ENCODE peak calls at places on chromosomes 2 and 18, in nine cellular contexts. One of them, this sample, is unnamed. For H3K4me1, the result is how much of the 10 kb centered on the place peaks cover.

GRCh38 chr2:9201185-9201891 is 5.3 kb upstream of the ASAP2 start:
- DNase-seq in fibroblast of lung: peak
- DNase-seq in lower lobe of right lung: no peak
- DNase-seq in CD8-positive, alpha-beta T cell: no peak
- DNase-seq in body of pancreas: no peak
- DNase-seq in endodermal cell: no peak
- DNase-seq in heart left ventricle: no peak
- DNase-seq in GM23248: peak
- DNase-seq in heart right ventricle: no peak
- DNase-seq in this sample: no peak

GRCh38 chr2:48715042-48715899 is 40.3 kb downstream of the LHCGR start:
- DNase-seq in fibroblast of lung: peak
- DNase-seq in body of pancreas: no peak
- DNase-seq in lower lobe of right lung: peak
- DNase-seq in heart right ventricle: peak
- DNase-seq in endodermal cell: no peak
- DNase-seq in CD8-positive, alpha-beta T cell: no peak
- DNase-seq in GM23248: peak
- DNase-seq in heart left ventricle: no peak
- DNase-seq in this sample: no peak

GRCh38 chr2:38750011-38750792 is 959 bp downstream of the SRSF7 start:
- DNase-seq in lower lobe of right lung: peak
- DNase-seq in heart left ventricle: peak
- DNase-seq in fibroblast of lung: peak
- DNase-seq in body of pancreas: peak
- DNase-seq in heart right ventricle: peak
- DNase-seq in CD8-positive, alpha-beta T cell: peak
- DNase-seq in GM23248: peak
- DNase-seq in endodermal cell: no peak
- DNase-seq in this sample: peak

GRCh38 chr2:69674301-69674640 is 30.7 kb upstream of the AAK1 start:
- DNase-seq in CD8-positive, alpha-beta T cell: no peak
- DNase-seq in body of pancreas: peak
- DNase-seq in heart left ventricle: no peak
- DNase-seq in lower lobe of right lung: no peak
- DNase-seq in heart right ventricle: no peak
- DNase-seq in endodermal cell: no peak
- DNase-seq in GM23248: no peak
- DNase-seq in fibroblast of lung: no peak
- DNase-seq in this sample: no peak

GRCh38 chr2:28753043-28753683 is 1.5 kb downstream of the PPP1CB start:
- DNase-seq in lower lobe of right lung: peak
- DNase-seq in fibroblast of lung: peak
- DNase-seq in body of pancreas: peak
- DNase-seq in CD8-positive, alpha-beta T cell: peak
- DNase-seq in endodermal cell: peak
- DNase-seq in GM23248: peak
- DNase-seq in heart left ventricle: peak
- DNase-seq in heart right ventricle: no peak
- DNase-seq in this sample: peak

GRCh38 chr2:204441316-204441715 is 104.0 kb upstream of the PARD3B start:
- DNase-seq in body of pancreas: no peak
- DNase-seq in GM23248: no peak
- DNase-seq in lower lobe of right lung: no peak
- DNase-seq in heart left ventricle: no peak
- DNase-seq in fibroblast of lung: peak
- DNase-seq in CD8-positive, alpha-beta T cell: no peak
- DNase-seq in endodermal cell: no peak
- DNase-seq in heart right ventricle: no peak
- DNase-seq in this sample: no peak

GRCh38 chr2:41928593-41928992 is 119.2 kb upstream of the PKDCC start:
- DNase-seq in heart left ventricle: no peak
- DNase-seq in CD8-positive, alpha-beta T cell: no peak
- DNase-seq in GM23248: peak
- DNase-seq in body of pancreas: no peak
- DNase-seq in lower lobe of right lung: no peak
- DNase-seq in fibroblast of lung: peak
- DNase-seq in heart right ventricle: no peak
- DNase-seq in endodermal cell: no peak
- DNase-seq in this sample: no peak

GRCh38 chr2:157830696-157831570 is 45.2 kb downstream of the ACVR1 start:
- DNase-seq in lower lobe of right lung: no peak
- DNase-seq in body of pancreas: no peak
- DNase-seq in CD8-positive, alpha-beta T cell: no peak
- DNase-seq in endodermal cell: no peak
- DNase-seq in heart left ventricle: no peak
- DNase-seq in fibroblast of lung: peak
- DNase-seq in heart right ventricle: no peak
- DNase-seq in GM23248: peak
- DNase-seq in this sample: no peak

GRCh38 chr18:75654928-75655745 is 227.6 kb upstream of the SMIM21 start:
- DNase-seq in endodermal cell: peak
- DNase-seq in body of pancreas: no peak
- DNase-seq in CD8-positive, alpha-beta T cell: no peak
- DNase-seq in lower lobe of right lung: no peak
- DNase-seq in fibroblast of lung: no peak
- DNase-seq in heart right ventricle: no peak
- DNase-seq in heart left ventricle: no peak
- DNase-seq in GM23248: peak
- DNase-seq in this sample: no peak

GRCh38 chr2:64402876-64403275 is 51.1 kb upstream of the LGALSL start:
- DNase-seq in heart left ventricle: no peak
- DNase-seq in heart right ventricle: no peak
- DNase-seq in lower lobe of right lung: no peak
- DNase-seq in endodermal cell: no peak
- DNase-seq in CD8-positive, alpha-beta T cell: no peak
- DNase-seq in fibroblast of lung: peak
- DNase-seq in body of pancreas: no peak
- DNase-seq in GM23248: peak
- DNase-seq in this sample: no peak

GRCh38 chr2:64403426-64403825 is 50.5 kb upstream of the LGALSL start:
- DNase-seq in fibroblast of lung: no peak
- DNase-seq in heart left ventricle: no peak
- DNase-seq in endodermal cell: no peak
- DNase-seq in lower lobe of right lung: no peak
- DNase-seq in CD8-positive, alpha-beta T cell: no peak
- DNase-seq in heart right ventricle: no peak
- DNase-seq in GM23248: no peak
- DNase-seq in body of pancreas: no peak
- DNase-seq in this sample: no peak

GRCh38 chr2:64405476-64406406 is 48.2 kb upstream of the LGALSL start:
- DNase-seq in heart right ventricle: peak
- DNase-seq in fibroblast of lung: peak
- DNase-seq in endodermal cell: no peak
- DNase-seq in GM23248: peak
- DNase-seq in CD8-positive, alpha-beta T cell: no peak
- DNase-seq in body of pancreas: no peak
- DNase-seq in lower lobe of right lung: no peak
- DNase-seq in heart left ventricle: no peak
- DNase-seq in this sample: no peak

GRCh38 chr2:64404743-64405142 is 49.2 kb upstream of the LGALSL start:
- DNase-seq in fibroblast of lung: no peak
- DNase-seq in heart right ventricle: peak
- DNase-seq in CD8-positive, alpha-beta T cell: no peak
- DNase-seq in GM23248: peak
- DNase-seq in heart left ventricle: peak
- DNase-seq in lower lobe of right lung: peak
- DNase-seq in body of pancreas: peak
- DNase-seq in endodermal cell: peak
- DNase-seq in this sample: peak

GRCh38 chr2:64404002-64404731 is 49.8 kb upstream of the LGALSL start:
- DNase-seq in endodermal cell: peak
- DNase-seq in body of pancreas: peak
- DNase-seq in CD8-positive, alpha-beta T cell: no peak
- DNase-seq in lower lobe of right lung: peak
- DNase-seq in heart right ventricle: peak
- DNase-seq in GM23248: peak
- DNase-seq in fibroblast of lung: peak
- DNase-seq in heart left ventricle: peak
- DNase-seq in this sample: peak
- H3K4me3 ChIP-seq in endodermal cell: peak
- H3K4me3 ChIP-seq in body of pancreas: no peak
- H3K4me3 ChIP-seq in CD8-positive, alpha-beta T cell: no peak
- H3K4me3 ChIP-seq in lower lobe of right lung: no peak
- H3K4me3 ChIP-seq in heart right ventricle: peak
- H3K4me3 ChIP-seq in GM23248: no peak
- H3K4me3 ChIP-seq in fibroblast of lung: no peak
- H3K4me3 ChIP-seq in heart left ventricle: no peak
- H3K4me3 ChIP-seq in this sample: no peak

DNA sequence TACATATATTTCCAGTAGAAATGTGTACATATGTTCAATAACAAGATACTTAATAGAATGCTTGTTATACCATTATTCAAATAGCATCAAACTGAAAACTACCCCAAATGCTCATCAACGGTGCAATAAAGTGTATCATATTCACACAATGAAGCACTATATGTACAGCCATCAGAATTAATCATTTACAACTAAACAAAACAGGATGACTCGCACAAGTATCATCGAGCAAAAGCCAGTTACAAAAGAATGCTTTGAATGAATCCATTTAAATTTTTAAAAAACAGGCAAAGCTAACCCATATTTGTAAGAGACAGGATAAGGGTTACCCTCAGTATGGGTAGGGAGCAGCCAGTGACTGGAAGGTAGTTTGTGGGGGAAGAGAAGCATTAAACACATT is 132.8 kb upstream of the PDE1A start:
- DNase-seq in fibroblast of lung: peak
- DNase-seq in GM23248: peak
- DNase-seq in body of pancreas: no peak
- DNase-seq in endodermal cell: no peak
- DNase-seq in heart right ventricle: no peak
- DNase-seq in lower lobe of right lung: no peak
- DNase-seq in heart left ventricle: no peak
- DNase-seq in CD8-positive, alpha-beta T cell: no peak
- DNase-seq in this sample: no peak
- H3K27ac ChIP-seq in fibroblast of lung: no peak
- H3K27ac ChIP-seq in GM23248: no peak
- H3K27ac ChIP-seq in body of pancreas: no peak
- H3K27ac ChIP-seq in endodermal cell: no peak
- H3K27ac ChIP-seq in heart right ventricle: no peak
- H3K27ac ChIP-seq in lower lobe of right lung: no peak
- H3K27ac ChIP-seq in heart left ventricle: no peak
- H3K27ac ChIP-seq in CD8-positive, alpha-beta T cell: no peak
- H3K27ac ChIP-seq in this sample: no peak

DNA sequence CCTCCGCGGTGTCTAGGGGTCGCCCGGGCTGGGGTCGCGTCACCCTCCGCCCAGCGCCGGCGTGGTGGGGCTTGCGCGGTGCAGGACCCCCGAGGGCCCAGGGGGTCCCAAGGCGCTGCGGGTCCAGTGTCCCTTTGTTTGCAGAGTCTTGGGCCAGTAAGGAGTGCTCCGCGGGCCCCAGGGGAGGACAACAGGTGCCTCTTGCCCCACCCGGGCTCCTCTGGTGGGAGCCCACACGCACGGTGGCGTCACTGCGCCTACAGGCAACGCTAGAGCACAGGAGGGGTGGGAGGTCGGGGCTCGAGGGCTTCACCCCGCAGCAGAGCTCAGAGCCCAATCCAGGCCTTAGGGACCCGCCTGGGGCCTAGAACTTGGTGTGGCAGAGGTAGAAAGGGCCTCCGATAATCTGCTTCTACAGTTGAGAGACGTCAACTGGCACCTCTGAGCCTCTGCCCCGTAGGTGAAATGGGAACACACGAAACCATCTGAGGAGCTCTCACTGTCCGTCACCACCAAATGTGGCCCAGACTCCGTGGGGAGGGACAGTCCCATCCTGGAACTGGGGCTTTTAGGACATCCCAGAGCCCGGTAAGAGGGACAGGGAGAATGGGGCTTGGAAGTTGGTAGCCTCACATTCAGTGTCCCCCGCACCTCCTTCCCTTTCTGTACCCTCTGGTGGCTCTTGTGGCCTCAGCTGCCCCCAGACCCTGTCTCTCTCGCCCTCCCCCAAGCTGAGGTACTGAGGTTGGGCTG is 1.4 kb downstream of the ARID5A start:
- DNase-seq in lower lobe of right lung: no peak
- DNase-seq in heart left ventricle: no peak
- DNase-seq in endodermal cell: peak
- DNase-seq in CD8-positive, alpha-beta T cell: peak
- DNase-seq in GM23248: peak
- DNase-seq in heart right ventricle: no peak
- DNase-seq in fibroblast of lung: no peak
- DNase-seq in body of pancreas: no peak
- DNase-seq in this sample: peak
- H3K4me1 ChIP-seq in lower lobe of right lung: half or more
- H3K4me1 ChIP-seq in heart left ventricle: under half
- H3K4me1 ChIP-seq in endodermal cell: under half
- H3K4me1 ChIP-seq in CD8-positive, alpha-beta T cell: under half
- H3K4me1 ChIP-seq in GM23248: half or more
- H3K4me1 ChIP-seq in heart right ventricle: under half
- H3K4me1 ChIP-seq in fibroblast of lung: under half
- H3K4me1 ChIP-seq in body of pancreas: under half
- H3K4me1 ChIP-seq in this sample: under half

GRCh38 chr18:57432118-57432517 is 3.1 kb upstream of the ONECUT2 start:
- DNase-seq in lower lobe of right lung: no peak
- DNase-seq in fibroblast of lung: no peak
- DNase-seq in endodermal cell: no peak
- DNase-seq in CD8-positive, alpha-beta T cell: no peak
- DNase-seq in heart left ventricle: no peak
- DNase-seq in body of pancreas: no peak
- DNase-seq in heart right ventricle: no peak
- DNase-seq in GM23248: no peak
- DNase-seq in this sample: no peak

GRCh38 chr18:57431512-57432080 is 3.6 kb upstream of the ONECUT2 start:
- DNase-seq in CD8-positive, alpha-beta T cell: no peak
- DNase-seq in endodermal cell: no peak
- DNase-seq in GM23248: no peak
- DNase-seq in heart right ventricle: no peak
- DNase-seq in lower lobe of right lung: no peak
- DNase-seq in fibroblast of lung: no peak
- DNase-seq in heart left ventricle: no peak
- DNase-seq in body of pancreas: no peak
- DNase-seq in this sample: no peak

GRCh38 chr18:57430166-57430958 is 4.8 kb upstream of the ONECUT2 start:
- DNase-seq in heart right ventricle: no peak
- DNase-seq in endodermal cell: peak
- DNase-seq in GM23248: no peak
- DNase-seq in fibroblast of lung: no peak
- DNase-seq in CD8-positive, alpha-beta T cell: no peak
- DNase-seq in heart left ventricle: no peak
- DNase-seq in lower lobe of right lung: no peak
- DNase-seq in body of pancreas: no peak
- DNase-seq in this sample: no peak

GRCh38 chr18:57429607-57430165 is 5.5 kb upstream of the ONECUT2 start:
- DNase-seq in endodermal cell: no peak
- DNase-seq in fibroblast of lung: no peak
- DNase-seq in lower lobe of right lung: no peak
- DNase-seq in heart right ventricle: no peak
- DNase-seq in GM23248: no peak
- DNase-seq in body of pancreas: no peak
- DNase-seq in CD8-positive, alpha-beta T cell: no peak
- DNase-seq in heart left ventricle: no peak
- DNase-seq in this sample: no peak

DNA sequence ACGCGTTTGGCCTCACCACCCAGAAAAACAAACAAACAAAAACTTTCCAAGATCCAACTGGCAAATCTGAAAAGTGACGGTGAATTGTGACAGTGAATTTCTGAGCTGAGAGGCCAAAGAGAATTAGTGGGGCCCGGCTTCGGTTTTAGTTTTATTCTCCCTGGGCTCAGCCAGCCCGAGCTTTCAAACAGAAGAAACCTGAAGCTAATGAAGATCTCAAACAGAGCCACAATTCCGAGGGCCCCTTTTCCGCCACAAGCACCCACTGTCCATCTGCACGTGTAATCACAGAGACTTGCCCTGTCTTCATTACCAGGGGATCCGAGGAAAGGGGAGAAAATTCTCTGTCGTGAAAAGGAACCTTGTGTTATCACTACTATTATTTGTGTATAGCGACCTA is 4.2 kb upstream of the ONECUT2 start:
- DNase-seq in heart right ventricle: no peak
- DNase-seq in endodermal cell: peak
- DNase-seq in body of pancreas: no peak
- DNase-seq in CD8-positive, alpha-beta T cell: no peak
- DNase-seq in lower lobe of right lung: no peak
- DNase-seq in fibroblast of lung: no peak
- DNase-seq in GM23248: no peak
- DNase-seq in heart left ventricle: no peak
- DNase-seq in this sample: no peak
- H3K4me3 ChIP-seq in heart right ventricle: no peak
- H3K4me3 ChIP-seq in endodermal cell: peak
- H3K4me3 ChIP-seq in body of pancreas: no peak
- H3K4me3 ChIP-seq in CD8-positive, alpha-beta T cell: no peak
- H3K4me3 ChIP-seq in lower lobe of right lung: no peak
- H3K4me3 ChIP-seq in fibroblast of lung: no peak
- H3K4me3 ChIP-seq in GM23248: no peak
- H3K4me3 ChIP-seq in heart left ventricle: no peak
- H3K4me3 ChIP-seq in this sample: no peak